ENCODE peak calls at places on chromosomes 1 and 21, in seven cellular contexts. Y is HS-27A, Z is PC-9, I is Caco-2, K is fibroblast of the aortic adventitia, E is M059J, U is WTC11. T is an unnamed sample.

GRCh38 chr1:41152622-41153044 is 89.5 kb downstream of the SCMH1 start:
- DNase-seq in Y (peak; percentile 45), K (peak; percentile 95), E (peak; percentile 96), Z (no peak), I (no peak), U (no peak), T (peak; percentile 94)

GRCh38 chr21:34983680-34984086 is 65.4 kb downstream of the RUNX1 start:
- DNase-seq in Z (no peak), I (no peak), U (no peak), K (peak; percentile 64), Y (no peak), E (peak; percentile 97), T (peak; percentile 84)

GRCh38 chr1:53294557-53294956 is 33.3 kb downstream of the LRP8 start:
- DNase-seq in U (no peak), Z (no peak), E (peak; percentile 73), K (peak; percentile 31), Y (no peak), I (no peak), T (peak; percentile 88)

GRCh38 chr1:178004926-178005391 is 35.1 kb upstream of the SEC16B start:
- DNase-seq in Y (no peak), K (peak; percentile 31), U (no peak), I (no peak), Z (no peak), E (peak; percentile 60), T (peak; percentile 72)

GRCh38 chr21:38625000-38625399 is 126.7 kb upstream of the ERG start:
- DNase-seq in Y (no peak), K (no peak), Z (no peak), E (no peak), I (no peak), U (no peak), T (no peak)

GRCh38 chr1:159214149-159214760 is 9.6 kb downstream of the ACKR1 start:
- DNase-seq in K (peak; percentile 48), U (peak; percentile 67), I (peak; percentile 65), Z (peak; percentile 31), E (peak; percentile 39), Y (no peak), T (peak; percentile 58)

GRCh38 chr1:45687753-45688737 is at the start of gene TMEM69:
- DNase-seq in U (peak; percentile 72), Z (peak; percentile 82), I (peak; percentile 82), Y (peak; percentile 84), E (peak; percentile 88), K (peak; percentile 96), T (peak; percentile 93)

GRCh38 chr1:196896355-196896754 is 8.5 kb downstream of the CFHR4 start:
- DNase-seq in E (no peak), I (no peak), U (no peak), K (no peak), Y (no peak), Z (no peak), T (no peak)

GRCh38 chr1:239987103-239987745 is 104.5 kb upstream of the FMN2 start:
- DNase-seq in Y (no peak), K (peak; percentile 72), U (peak; percentile 36), Z (peak; percentile 10), I (peak; percentile 36), E (peak; percentile 38), T (peak; percentile 72)

GRCh38 chr1:159459551-159459950 is 20.0 kb downstream of the OR10J1 start:
- DNase-seq in U (no peak), Y (no peak), K (no peak), I (no peak), Z (no peak), E (no peak), T (no peak)

GRCh38 chr1:3016641-3017439 is 4.4 kb upstream of the ACTRT2 start:
- DNase-seq in U (no peak), Z (no peak), E (no peak), Y (no peak), K (no peak), I (no peak), T (no peak)

GRCh38 chr21:34950980-34951379 is 98.1 kb downstream of the RUNX1 start:
- DNase-seq in Y (no peak), E (peak; percentile 35), K (no peak), Z (no peak), U (no peak), I (no peak), T (no peak)

GRCh38 chr1:212873518-212873917 is 15.4 kb downstream of the FLVCR1 start:
- DNase-seq in I (no peak), U (no peak), Y (no peak), E (no peak), K (no peak), Z (no peak), T (no peak)

GRCh38 chr1:34407140-34407539 is 230.4 kb downstream of the C1orf94 start:
- DNase-seq in Y (no peak), E (peak; percentile 97), U (no peak), K (peak; percentile 25), Z (no peak), I (no peak), T (peak; percentile 77)

GRCh38 chr1:100400332-100400933 is 48.1 kb downstream of the CDC14A start:
- DNase-seq in K (no peak), E (no peak), Y (no peak), U (no peak), Z (no peak), I (no peak), T (no peak)

GRCh38 chr1:14623090-14623489 is 24.6 kb downstream of the KAZN start:
- DNase-seq in E (no peak), I (no peak), Y (no peak), U (no peak), K (no peak), Z (no peak), T (no peak)

GRCh38 chr1:59570524-59570923 is 244.2 kb upstream of the HOOK1 start:
- DNase-seq in K (no peak), Y (no peak), E (peak; percentile 49), U (no peak), I (no peak), Z (no peak), T (no peak)

GRCh38 chr1:3924871-3925655 is 25.0 kb upstream of the C1orf174 start:
- DNase-seq in U (no peak), Z (no peak), K (no peak), E (peak; percentile 37), Y (no peak), I (no peak), T (peak; percentile 19)

GRCh38 chr1:15835205-15835740 is 12.2 kb upstream of the SPEN start:
- DNase-seq in E (no peak), U (no peak), Z (no peak), I (no peak), K (no peak), Y (no peak), T (peak; percentile 72)

GRCh38 chr1:228794810-228795209 is 59.5 kb downstream of the RHOU start:
- DNase-seq in Z (no peak), U (no peak), Y (no peak), K (no peak), I (no peak), E (no peak), T (no peak)

GRCh38 chr1:173190101-173190895 is 16.8 kb downstream of the TNFSF4 start:
- DNase-seq in Y (peak; percentile 92), Z (peak; percentile 80), K (peak; percentile 83), U (no peak), I (no peak), E (peak; percentile 98), T (peak; percentile 57)

GRCh38 chr21:43591468-43592050 is 67.7 kb downstream of the HSF2BP start:
- DNase-seq in U (no peak), E (peak; percentile 75), Y (no peak), K (no peak), I (no peak), Z (no peak), T (peak; percentile 33)

GRCh38 chr1:32619701-32620485 is 30.5 kb downstream of the ZBTB8OS start:
- DNase-seq in Z (no peak), I (no peak), U (no peak), Y (no peak), E (no peak), K (peak; percentile 65), T (peak; percentile 31)

T was measured in GM23248.